ENCODE peak calls at places on chromosomes 7 and 10, in four cellular contexts. One of them, this sample, is unnamed.

GRCh38 chr7:77415474-77415821 is 701 bp downstream of the GSAP start:
- DNase-seq in AG08395: no peak
- DNase-seq in NCI-H2029: no peak
- DNase-seq in upper lobe of right lung: peak
- DNase-seq in this sample: no peak

GRCh38 chr10:51176976-51177690 is 102.8 kb downstream of the PRKG1 start:
- DNase-seq in NCI-H2029: no peak
- DNase-seq in AG08395: peak
- DNase-seq in upper lobe of right lung: no peak
- DNase-seq in this sample: no peak

GRCh38 chr10:29895436-29895835 is 163.9 kb downstream of the JCAD start:
- DNase-seq in AG08395: peak
- DNase-seq in NCI-H2029: no peak
- DNase-seq in upper lobe of right lung: no peak
- DNase-seq in this sample: no peak

GRCh38 chr7:94595717-94596116 is 60.2 kb downstream of the SGCE start:
- DNase-seq in NCI-H2029: no peak
- DNase-seq in upper lobe of right lung: no peak
- DNase-seq in AG08395: no peak
- DNase-seq in this sample: no peak

GRCh38 chr10:968546-969199 is 19.6 kb upstream of the GTPBP4 start:
- DNase-seq in AG08395: no peak
- DNase-seq in NCI-H2029: no peak
- DNase-seq in upper lobe of right lung: peak
- DNase-seq in this sample: no peak

GRCh38 chr7:108408294-108409004 is 47.8 kb downstream of the NRCAM start:
- DNase-seq in NCI-H2029: peak
- DNase-seq in AG08395: no peak
- DNase-seq in upper lobe of right lung: no peak
- DNase-seq in this sample: no peak

GRCh38 chr10:45008524-45009161 is 7.9 kb downstream of the ZNF22 start:
- DNase-seq in upper lobe of right lung: no peak
- DNase-seq in AG08395: peak
- DNase-seq in NCI-H2029: peak
- DNase-seq in this sample: peak

GRCh38 chr7:960269-960871 is 5.9 kb upstream of the ADAP1 start:
- DNase-seq in AG08395: no peak
- DNase-seq in NCI-H2029: no peak
- DNase-seq in upper lobe of right lung: peak
- DNase-seq in this sample: no peak

GRCh38 chr7:118220583-118220982 is 3.9 kb upstream of the ANKRD7 start:
- DNase-seq in AG08395: no peak
- DNase-seq in upper lobe of right lung: no peak
- DNase-seq in NCI-H2029: no peak
- DNase-seq in this sample: no peak

GRCh38 chr10:12406764-12407400 is 57.5 kb downstream of the CAMK1D start:
- DNase-seq in upper lobe of right lung: no peak
- DNase-seq in NCI-H2029: no peak
- DNase-seq in AG08395: no peak
- DNase-seq in this sample: no peak

GRCh38 chr10:31157125-31157983 is 125.7 kb upstream of the ZNF438 start:
- DNase-seq in upper lobe of right lung: no peak
- DNase-seq in NCI-H2029: peak
- DNase-seq in AG08395: peak
- DNase-seq in this sample: peak

GRCh38 chr10:72243822-72244437 is 27.9 kb upstream of the ASCC1 start:
- DNase-seq in AG08395: peak
- DNase-seq in NCI-H2029: no peak
- DNase-seq in upper lobe of right lung: no peak
- DNase-seq in this sample: no peak

GRCh38 chr7:66296555-66296954 is 91.4 kb downstream of the TPST1 start:
- DNase-seq in NCI-H2029: no peak
- DNase-seq in AG08395: peak
- DNase-seq in upper lobe of right lung: no peak
- DNase-seq in this sample: no peak

GRCh38 chr7:147803625-147804024 is 786.9 kb upstream of the C7orf33 start:
- DNase-seq in NCI-H2029: no peak
- DNase-seq in AG08395: no peak
- DNase-seq in upper lobe of right lung: no peak
- DNase-seq in this sample: peak

GRCh38 chr7:29237483-29237882 is 42.9 kb downstream of the CHN2 start:
- DNase-seq in NCI-H2029: no peak
- DNase-seq in upper lobe of right lung: no peak
- DNase-seq in AG08395: no peak
- DNase-seq in this sample: no peak

GRCh38 chr7:101410743-101411476 is 48.2 kb downstream of the COL26A1 start:
- DNase-seq in upper lobe of right lung: no peak
- DNase-seq in NCI-H2029: no peak
- DNase-seq in AG08395: peak
- DNase-seq in this sample: no peak

GRCh38 chr10:79056736-79057391 is 11.9 kb upstream of the ZMIZ1 start:
- DNase-seq in AG08395: no peak
- DNase-seq in upper lobe of right lung: peak
- DNase-seq in NCI-H2029: no peak
- DNase-seq in this sample: no peak

GRCh38 chr10:114714281-114714741 is 56.2 kb upstream of the ABLIM1 start:
- DNase-seq in upper lobe of right lung: no peak
- DNase-seq in AG08395: peak
- DNase-seq in NCI-H2029: peak
- DNase-seq in this sample: peak

GRCh38 chr10:13102002-13102794 is 2.2 kb downstream of the OPTN start:
- DNase-seq in NCI-H2029: no peak
- DNase-seq in upper lobe of right lung: no peak
- DNase-seq in AG08395: no peak
- DNase-seq in this sample: no peak

GRCh38 chr10:103967433-103968142 is 648 bp downstream of the SLK start:
- DNase-seq in NCI-H2029: no peak
- DNase-seq in AG08395: peak
- DNase-seq in upper lobe of right lung: no peak
- DNase-seq in this sample: no peak

GRCh38 chr7:102978280-102978679 is 65.5 kb downstream of the LRRC17 start:
- DNase-seq in AG08395: peak
- DNase-seq in upper lobe of right lung: no peak
- DNase-seq in NCI-H2029: no peak
- DNase-seq in this sample: no peak

GRCh38 chr7:28739826-28740225 is 218.3 kb downstream of the TRIL start:
- DNase-seq in upper lobe of right lung: no peak
- DNase-seq in NCI-H2029: no peak
- DNase-seq in AG08395: no peak
- DNase-seq in this sample: peak

GRCh38 chr10:42937048-42937447 is 139.8 kb upstream of the RET start:
- DNase-seq in upper lobe of right lung: no peak
- DNase-seq in AG08395: no peak
- DNase-seq in NCI-H2029: no peak
- DNase-seq in this sample: no peak

GRCh38 chr10:87658858-87659555 is 671 bp upstream of the PAPSS2 start:
- DNase-seq in AG08395: no peak
- DNase-seq in NCI-H2029: no peak
- DNase-seq in upper lobe of right lung: no peak
- DNase-seq in this sample: no peak

GRCh38 chr7:29360633-29361625 is 166.4 kb downstream of the CHN2 start:
- DNase-seq in AG08395: no peak
- DNase-seq in upper lobe of right lung: no peak
- DNase-seq in NCI-H2029: no peak
- DNase-seq in this sample: no peak

GRCh38 chr10:30056767-30057355 is 2.5 kb downstream of the JCAD start:
- DNase-seq in AG08395: no peak
- DNase-seq in upper lobe of right lung: no peak
- DNase-seq in NCI-H2029: no peak
- DNase-seq in this sample: no peak

GRCh38 chr7:45988405-45989057 is 67.5 kb upstream of the IGFBP3 start:
- DNase-seq in upper lobe of right lung: no peak
- DNase-seq in AG08395: no peak
- DNase-seq in NCI-H2029: no peak
- DNase-seq in this sample: no peak

GRCh38 chr7:67019562-67020390 is 23.1 kb downstream of the TYW1 start:
- DNase-seq in AG08395: peak
- DNase-seq in upper lobe of right lung: no peak
- DNase-seq in NCI-H2029: peak
- DNase-seq in this sample: peak

GRCh38 chr10:86945361-86946214 is 11.8 kb downstream of the MMRN2 start:
- DNase-seq in NCI-H2029: no peak
- DNase-seq in AG08395: peak
- DNase-seq in upper lobe of right lung: peak
- DNase-seq in this sample: no peak

GRCh38 chr10:24778298-24778697 is 54.6 kb upstream of the ARHGAP21 start:
- DNase-seq in NCI-H2029: no peak
- DNase-seq in upper lobe of right lung: no peak
- DNase-seq in AG08395: no peak
- DNase-seq in this sample: no peak

GRCh38 chr10:50992972-50993766 is 81.1 kb upstream of the PRKG1 start:
- DNase-seq in upper lobe of right lung: peak
- DNase-seq in NCI-H2029: no peak
- DNase-seq in AG08395: peak
- DNase-seq in this sample: no peak

GRCh38 chr7:3156508-3156907 is 112.8 kb upstream of the CARD11 start:
- DNase-seq in AG08395: no peak
- DNase-seq in upper lobe of right lung: peak
- DNase-seq in NCI-H2029: no peak
- DNase-seq in this sample: no peak

This sample was measured in DMS153.